ENCODE peak calls at places on chromosomes 11 and 22, in seven cellular contexts. V is HFFc6, E is neural progenitor cell, P is omental fat pad, W is transverse colon, D is NB4, R is psoas muscle. Q is an unnamed sample.

GRCh38 chr22:33335611-33336279 is 277.6 kb upstream of the SYN3 start:
- DNase-seq in V (no peak), E (no peak), P (no peak), W (no peak), D (no peak), R (no peak), Q (no peak)

GRCh38 chr11:133762538-133762937 is 82.8 kb downstream of the SPATA19 start:
- DNase-seq in V (no peak), E (no peak), P (no peak), W (no peak), D (no peak), R (no peak), Q (no peak)

GRCh38 chr11:9953994-9954626 is 290.2 kb downstream of the SWAP70 start:
- DNase-seq in V (no peak), E (no peak), P (no peak), W (no peak), D (no peak), R (no peak), Q (no peak)

GRCh38 chr11:101010899-101011298 is 118.7 kb downstream of the PGR start:
- DNase-seq in V (no peak), E (peak; percentile 24), P (no peak), W (no peak), D (no peak), R (no peak), Q (no peak)

GRCh38 chr11:12625438-12626071 is 48.7 kb upstream of the TEAD1 start:
- DNase-seq in V (peak; percentile 87), E (no peak), P (no peak), W (no peak), D (peak; percentile 9), R (no peak), Q (no peak)

GRCh38 chr22:33889748-33890147 is 30.5 kb downstream of the LARGE1 start:
- DNase-seq in V (no peak), E (no peak), P (no peak), W (no peak), D (peak; percentile 74), R (no peak), Q (no peak)

GRCh38 chr11:16846305-16846704 is 107.9 kb downstream of the C11orf58 start:
- DNase-seq in V (no peak), E (no peak), P (no peak), W (no peak), D (peak; percentile 3), R (no peak), Q (no peak)

GRCh38 chr11:75894036-75894585 is 79.1 kb downstream of the UVRAG start:
- DNase-seq in V (no peak), E (no peak), P (no peak), W (no peak), D (no peak), R (no peak), Q (no peak)

GRCh38 chr11:80320765-80321164 is 879.9 kb upstream of the TENM4 start:
- DNase-seq in V (no peak), E (no peak), P (no peak), W (no peak), D (peak; percentile 22), R (no peak), Q (no peak)

GRCh38 chr22:45007946-45008852 is 1.6 kb downstream of the PHF21B start:
- DNase-seq in V (no peak), E (peak; percentile 89), P (no peak), W (no peak), D (no peak), R (no peak), Q (peak; percentile 73)

GRCh38 chr22:19723990-19724827 is 870 bp downstream of the GP1BB start:
- DNase-seq in V (no peak), E (peak; percentile 93), P (no peak), W (no peak), D (peak; percentile 72), R (no peak), Q (peak; percentile 85)

GRCh38 chr22:42862045-42862734 is 5.1 kb upstream of the ARFGAP3 start:
- DNase-seq in V (peak; percentile 37), E (no peak), P (no peak), W (no peak), D (no peak), R (no peak), Q (no peak)

GRCh38 chr22:20316217-20316843 is 3.5 kb downstream of the DGCR6L start:
- DNase-seq in V (no peak), E (peak; percentile 0), P (no peak), W (peak; percentile 4), D (no peak), R (no peak), Q (no peak)

GRCh38 chr22:23010430-23010829 is 59.9 kb upstream of the GNAZ start:
- DNase-seq in V (no peak), E (no peak), P (no peak), W (no peak), D (no peak), R (no peak), Q (no peak)

GRCh38 chr11:848380-848931 is 5.8 kb downstream of the TSPAN4 start:
- DNase-seq in V (no peak), E (peak; percentile 74), P (no peak), W (peak; percentile 61), D (peak; percentile 53), R (no peak), Q (peak; percentile 74)

GRCh38 chr11:61961570-61962212 is 5.7 kb downstream of the FTH1 start:
- DNase-seq in V (peak; percentile 37), E (no peak), P (no peak), W (peak; percentile 60), D (no peak), R (peak; percentile 79), Q (no peak)

GRCh38 chr11:61962213-61963015 is 5.0 kb downstream of the FTH1 start:
- DNase-seq in V (no peak), E (no peak), P (no peak), W (no peak), D (no peak), R (no peak), Q (no peak)

GRCh38 chr11:61964941-61965282 is 2.5 kb downstream of the FTH1 start:
- DNase-seq in V (no peak), E (no peak), P (peak; percentile 13), W (no peak), D (no peak), R (no peak), Q (no peak)

GRCh38 chr11:61963016-61963281 is 4.5 kb downstream of the FTH1 start:
- DNase-seq in V (no peak), E (no peak), P (no peak), W (peak; percentile 24), D (no peak), R (no peak), Q (no peak)

DNA sequence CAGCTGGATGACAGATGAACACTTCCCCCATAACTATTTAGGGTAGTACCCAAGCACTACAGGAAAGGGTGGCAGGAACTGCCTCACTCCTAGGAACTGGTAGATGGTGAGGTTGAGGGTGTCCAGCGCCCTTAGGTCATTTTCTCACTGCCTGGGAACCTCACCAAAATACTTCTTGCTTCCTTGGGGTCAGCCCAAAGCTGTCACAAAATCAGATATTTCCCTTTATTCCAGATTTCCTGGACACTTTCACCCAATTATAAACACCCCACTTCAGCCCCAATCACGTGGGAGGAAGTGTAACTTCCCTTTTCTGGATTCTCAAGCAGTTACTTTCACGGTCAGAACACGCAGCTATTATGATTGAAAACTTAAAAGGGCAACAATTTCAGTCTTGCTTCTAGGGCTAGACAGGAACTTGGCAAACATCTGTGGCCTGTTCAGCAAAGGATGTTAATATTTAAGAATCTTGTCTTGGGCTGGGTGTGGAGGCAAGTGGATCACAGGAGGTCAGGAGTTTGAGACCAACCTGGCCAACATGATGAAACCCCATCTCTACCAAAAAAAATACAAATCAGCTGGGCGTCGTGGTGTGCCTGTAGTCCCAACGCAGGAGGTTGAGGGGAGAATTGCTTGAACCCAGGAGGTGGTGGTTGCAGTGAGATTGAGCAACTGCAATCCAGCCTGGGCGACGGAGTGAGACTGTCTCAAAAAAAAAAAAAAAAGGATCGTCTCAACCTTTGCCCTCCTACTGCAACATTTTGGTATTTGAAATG is 4.0 kb downstream of the FTH1 start:
- DNase-seq in V (peak; percentile 48), E (no peak), P (no peak), W (peak; percentile 45), D (peak; percentile 85), R (no peak), Q (no peak)
- TF ChIP-seq CTCF in V (no peak), E (no peak), P (no peak), W (no peak), D (no peak), R (no peak), Q (no peak)

GRCh38 chr11:127609025-127609788 is 608.6 kb upstream of the KIRREL3 start:
- DNase-seq in V (no peak), E (peak; percentile 43), P (no peak), W (no peak), D (no peak), R (no peak), Q (no peak)
- TF ChIP-seq CTCF in V (no peak), E (peak; percentile 40), P (no peak), W (no peak), D (no peak), R (no peak), Q (no peak)

GRCh38 chr11:124082371-124082770 is 32.9 kb upstream of the VWA5A start:
- DNase-seq in V (no peak), E (no peak), P (no peak), W (no peak), D (no peak), R (no peak), Q (no peak)
- TF ChIP-seq CTCF in V (no peak), E (no peak), P (no peak), W (no peak), D (no peak), R (no peak), Q (no peak)

GRCh38 chr11:121129362-121130340 is 28.6 kb downstream of the TECTA start:
- DNase-seq in V (no peak), E (no peak), P (no peak), W (no peak), D (no peak), R (no peak), Q (no peak)

GRCh38 chr11:121133046-121133445 is 32.0 kb downstream of the TECTA start:
- DNase-seq in V (no peak), E (no peak), P (no peak), W (no peak), D (no peak), R (no peak), Q (no peak)

GRCh38 chr11:121134758-121135312 is 33.8 kb downstream of the TECTA start:
- DNase-seq in V (no peak), E (no peak), P (no peak), W (no peak), D (no peak), R (no peak), Q (no peak)

GRCh38 chr11:121131656-121132055 is 30.6 kb downstream of the TECTA start:
- DNase-seq in V (no peak), E (no peak), P (no peak), W (no peak), D (no peak), R (no peak), Q (no peak)

DNA sequence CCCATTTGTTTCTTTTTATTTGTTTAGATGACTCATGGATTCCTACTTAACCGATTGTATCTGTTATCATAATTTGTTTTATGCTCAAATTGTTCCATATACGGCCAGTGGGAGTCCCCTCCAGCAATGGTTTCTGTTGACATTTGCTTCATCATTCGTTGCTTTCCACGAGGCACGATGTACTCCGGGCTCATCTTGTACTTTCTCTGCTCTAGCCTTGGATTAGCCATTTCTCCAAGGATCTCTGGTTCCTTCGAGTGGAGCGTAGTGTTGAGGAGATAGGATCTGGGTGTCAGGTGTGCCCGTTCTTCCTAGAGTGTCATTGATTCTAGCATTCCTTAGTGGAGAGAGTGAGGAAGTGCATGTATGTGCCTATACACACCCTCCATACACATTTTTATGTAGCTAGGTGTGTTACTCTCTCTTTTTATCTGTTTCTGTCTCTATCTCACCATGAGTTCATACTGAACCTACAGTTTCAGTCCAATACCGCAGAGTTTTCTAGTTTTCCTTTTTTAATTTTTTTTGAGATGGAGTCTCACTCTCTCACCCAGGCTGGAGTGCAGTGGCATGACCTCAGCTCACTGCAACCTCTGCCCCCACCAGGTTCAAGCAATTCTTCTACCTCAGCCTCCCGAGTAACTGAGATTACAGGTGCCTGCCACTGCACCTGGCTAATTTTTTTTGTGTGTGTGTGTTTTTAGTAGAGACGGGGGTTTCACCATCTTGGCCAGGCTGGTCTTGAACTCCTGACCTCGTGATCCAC is 31.4 kb downstream of the TECTA start:
- DNase-seq in V (peak; percentile 21), E (no peak), P (no peak), W (no peak), D (no peak), R (no peak), Q (no peak)
- TF ChIP-seq CTCF in V (peak; percentile 37), E (no peak), P (no peak), W (no peak), D (no peak), R (no peak), Q (no peak)